ENCODE peak calls at places on chromosomes 13 and 19, in eight cellular contexts. S is lower leg skin; K is left cardiac atrium; D is GM23248; H is skeletal muscle cell; G is lung; C is stimulated activated CD8-positive, alpha-beta memory T cell treated with anti-CD3 and anti-CD28 coated beads, Interleukin-7, amount 100 ng/mL, for 48 hours; U is NCI-H526. L is an unnamed sample.

GRCh38 chr19:30065680-30066606 is 123.9 kb downstream of the URI1 start:
- DNase-seq in S (peak; percentile 40), K (no peak), D (no peak), H (no peak), G (no peak), C (no peak), U (no peak), L (no peak)

GRCh38 chr13:85528578-85529215 is 270.5 kb downstream of the SLITRK6 start:
- DNase-seq in S (no peak), K (no peak), D (peak; percentile 1), H (peak; percentile 50), G (no peak), C (no peak), U (no peak), L (no peak)

GRCh38 chr13:30257433-30258099 is 49.8 kb downstream of the KATNAL1 start:
- DNase-seq in S (no peak), K (no peak), D (no peak), H (no peak), G (no peak), C (no peak), U (no peak), L (no peak)

GRCh38 chr13:43157796-43158195 is 134.4 kb downstream of the DNAJC15 start:
- DNase-seq in S (peak; percentile 42), K (no peak), D (peak; percentile 37), H (no peak), G (no peak), C (no peak), U (no peak), L (no peak)

GRCh38 chr19:23075031-23075733 is 41.6 kb upstream of the ZNF730 start:
- DNase-seq in S (peak; percentile 85), K (peak; percentile 82), D (peak; percentile 46), H (peak; percentile 33), G (peak; percentile 61), C (no peak), U (peak; percentile 85), L (no peak)

GRCh38 chr13:106492576-106493323 is 42.7 kb downstream of the EFNB2 start:
- DNase-seq in S (no peak), K (no peak), D (no peak), H (no peak), G (no peak), C (no peak), U (no peak), L (no peak)

GRCh38 chr19:38650911-38651584 is 3.6 kb downstream of the ACTN4 start:
- DNase-seq in S (no peak), K (no peak), D (peak; percentile 94), H (peak; percentile 75), G (peak; percentile 43), C (no peak), U (no peak), L (no peak)

GRCh38 chr13:47499358-47500150 is 501.5 kb downstream of the SUCLA2 start:
- DNase-seq in S (no peak), K (no peak), D (peak; percentile 92), H (peak; percentile 92), G (no peak), C (no peak), U (no peak), L (no peak)

GRCh38 chr19:13507053-13507611 is 853 bp upstream of the CACNA1A start:
- DNase-seq in S (no peak), K (no peak), D (peak; percentile 67), H (peak; percentile 10), G (no peak), C (no peak), U (no peak), L (no peak)

L was measured in tibial nerve.